ENCODE peak calls at places on chromosomes 16 and 17, in nine cellular contexts. W is heart right ventricle, Q is breast epithelium, R is small intestine, E is OCI-LY7, N is cardiac muscle cell, O is pancreas, B is PC-3, K is Peyer's patch. X is an unnamed sample.

GRCh38 chr16:89562027-89562599 is 1.6 kb downstream of the RPL13 start:
- DNase-seq in O (no peak), W (no peak), Q (no peak), R (peak), K (no peak), E (peak), B (peak), N (no peak), X (no peak)

GRCh38 chr17:80753946-80754345 is 209.3 kb downstream of the RPTOR start:
- DNase-seq in K (no peak), W (no peak), B (no peak), R (no peak), N (no peak), E (no peak), Q (no peak), O (no peak), X (no peak)

GRCh38 chr16:53743149-53743566 is 39.2 kb downstream of the FTO start:
- DNase-seq in K (no peak), B (peak), Q (no peak), W (no peak), R (peak), N (no peak), O (no peak), E (peak), X (no peak)

GRCh38 chr16:24077292-24077691 is 178.8 kb upstream of the CACNG3 start:
- DNase-seq in K (no peak), N (no peak), W (no peak), B (no peak), O (no peak), E (no peak), Q (no peak), R (no peak), X (no peak)

GRCh38 chr17:66415366-66416206 is 113.2 kb downstream of the PRKCA start:
- DNase-seq in E (no peak), W (no peak), B (no peak), Q (no peak), O (peak), K (no peak), R (peak), N (no peak), X (no peak)

GRCh38 chr16:56315955-56316354 is 109.4 kb downstream of the AMFR start:
- DNase-seq in N (no peak), B (no peak), W (no peak), Q (no peak), O (no peak), E (no peak), K (no peak), R (no peak), X (no peak)

GRCh38 chr17:81387235-81388060 is 7.8 kb upstream of the BAHCC1 start:
- DNase-seq in Q (no peak), N (peak), W (peak), K (peak), B (peak), R (peak), E (no peak), O (no peak), X (peak)

GRCh38 chr17:9645858-9646555 is 690 bp downstream of the USP43 start:
- DNase-seq in K (peak), E (no peak), R (peak), O (peak), Q (peak), N (peak), B (peak), W (peak), X (no peak)

GRCh38 chr17:4032738-4033137 is 68.5 kb upstream of the ATP2A3 start:
- DNase-seq in N (no peak), B (no peak), Q (no peak), E (peak), O (no peak), W (no peak), K (no peak), R (no peak), X (no peak)

GRCh38 chr17:1067282-1067956 is 70.5 kb downstream of the TIMM22 start:
- DNase-seq in R (no peak), N (no peak), B (peak), E (no peak), O (no peak), W (peak), Q (no peak), K (no peak), X (no peak)

GRCh38 chr16:59259074-59259963 is 525.2 kb upstream of the GOT2 start:
- DNase-seq in Q (no peak), E (no peak), N (no peak), K (no peak), W (no peak), R (no peak), O (no peak), B (no peak), X (no peak)

GRCh38 chr16:85253127-85253941 is 141.1 kb upstream of the CIBAR2 start:
- DNase-seq in Q (no peak), K (peak), E (peak), B (peak), W (peak), O (peak), N (peak), R (peak), X (no peak)

GRCh38 chr17:48439473-48439872 is 9.5 kb upstream of the SKAP1 start:
- DNase-seq in R (no peak), N (no peak), W (no peak), K (no peak), O (no peak), B (no peak), E (peak), Q (no peak), X (no peak)

GRCh38 chr17:64221679-64222078 is 41.4 kb downstream of the TEX2 start:
- DNase-seq in B (no peak), Q (no peak), R (no peak), K (no peak), N (no peak), E (no peak), O (no peak), W (no peak), X (no peak)

GRCh38 chr17:43517615-43518386 is 28.3 kb downstream of the ETV4 start:
- DNase-seq in O (no peak), E (no peak), W (no peak), B (peak), N (no peak), K (no peak), Q (no peak), R (peak), X (peak)

GRCh38 chr17:64775701-64776570 is 113.8 kb upstream of the SMURF2 start:
- DNase-seq in K (no peak), R (peak), B (no peak), W (no peak), Q (no peak), N (no peak), E (no peak), O (no peak), X (no peak)

GRCh38 chr16:81697886-81698635 is 81.0 kb upstream of the PLCG2 start:
- DNase-seq in W (peak), Q (no peak), B (no peak), O (no peak), R (no peak), E (no peak), N (no peak), K (no peak), X (no peak)

GRCh38 chr17:35154486-35154885 is 6.9 kb downstream of the UNC45B start:
- DNase-seq in K (no peak), W (no peak), B (no peak), N (no peak), E (no peak), Q (no peak), O (no peak), R (no peak), X (no peak)

GRCh38 chr16:10655415-10655977 is 39.2 kb downstream of the TEKT5 start:
- DNase-seq in E (no peak), W (no peak), Q (no peak), K (no peak), B (peak), O (no peak), N (no peak), R (no peak), X (no peak)

GRCh38 chr17:34131386-34131785 is 123.7 kb upstream of the CCL2 start:
- DNase-seq in W (peak), O (no peak), R (no peak), N (peak), K (no peak), Q (no peak), B (no peak), E (no peak), X (no peak)

GRCh38 chr17:50883850-50884291 is 17.7 kb upstream of the TOB1 start:
- DNase-seq in Q (no peak), R (peak), K (no peak), B (no peak), N (no peak), W (no peak), E (peak), O (no peak), X (no peak)

GRCh38 chr16:20901441-20902112 is 1.0 kb downstream of the LYRM1 start:
- DNase-seq in B (peak), R (peak), E (peak), O (peak), N (peak), K (no peak), Q (peak), W (peak), X (no peak)

GRCh38 chr16:57694556-57695377 is at the start of gene DRC7:
- DNase-seq in R (peak), N (peak), Q (no peak), B (peak), W (peak), E (peak), K (no peak), O (peak), X (peak)

GRCh38 chr17:82244413-82245140 is 15.7 kb downstream of the SLC16A3 start:
- DNase-seq in Q (no peak), W (no peak), O (no peak), K (no peak), R (no peak), E (peak), N (no peak), B (peak), X (no peak)

GRCh38 chr17:32279933-32280716 is 14.5 kb downstream of the RHBDL3 start:
- DNase-seq in O (no peak), W (no peak), Q (no peak), K (no peak), N (no peak), R (no peak), E (no peak), B (no peak), X (no peak)

GRCh38 chr16:22721497-22722100 is 92.4 kb upstream of the HS3ST2 start:
- DNase-seq in E (no peak), W (peak), O (no peak), Q (no peak), B (no peak), R (no peak), N (no peak), K (no peak), X (no peak)

DNA sequence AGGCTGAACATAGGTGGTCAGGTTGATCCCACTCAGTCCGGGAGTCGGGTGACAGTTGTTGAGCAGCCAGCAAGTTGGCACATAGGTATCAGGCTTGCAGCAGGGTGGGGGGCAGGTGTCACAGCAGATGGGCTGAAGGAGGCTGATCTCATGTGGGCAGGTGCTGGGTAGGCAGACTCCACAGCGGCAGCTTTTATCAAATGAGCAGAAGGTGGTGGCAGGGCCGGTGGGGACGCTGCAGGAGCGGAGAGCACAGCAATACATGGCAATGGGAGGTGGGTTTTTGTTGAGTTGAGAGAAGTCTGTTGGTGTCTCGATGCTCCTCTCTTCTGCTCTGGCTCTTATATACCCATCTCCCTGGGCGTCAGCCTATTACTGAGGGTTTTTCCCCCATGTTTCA is at the start of gene KRTAP3-1:
- DNase-seq in R (no peak), E (no peak), B (no peak), K (no peak), Q (no peak), N (no peak), O (no peak), W (no peak), X (no peak)
- H3K27ac ChIP-seq in R (no peak), E (no peak), B (peak), K (no peak), Q (no peak), N (no peak), O (no peak), W (no peak), X (no peak)

DNA sequence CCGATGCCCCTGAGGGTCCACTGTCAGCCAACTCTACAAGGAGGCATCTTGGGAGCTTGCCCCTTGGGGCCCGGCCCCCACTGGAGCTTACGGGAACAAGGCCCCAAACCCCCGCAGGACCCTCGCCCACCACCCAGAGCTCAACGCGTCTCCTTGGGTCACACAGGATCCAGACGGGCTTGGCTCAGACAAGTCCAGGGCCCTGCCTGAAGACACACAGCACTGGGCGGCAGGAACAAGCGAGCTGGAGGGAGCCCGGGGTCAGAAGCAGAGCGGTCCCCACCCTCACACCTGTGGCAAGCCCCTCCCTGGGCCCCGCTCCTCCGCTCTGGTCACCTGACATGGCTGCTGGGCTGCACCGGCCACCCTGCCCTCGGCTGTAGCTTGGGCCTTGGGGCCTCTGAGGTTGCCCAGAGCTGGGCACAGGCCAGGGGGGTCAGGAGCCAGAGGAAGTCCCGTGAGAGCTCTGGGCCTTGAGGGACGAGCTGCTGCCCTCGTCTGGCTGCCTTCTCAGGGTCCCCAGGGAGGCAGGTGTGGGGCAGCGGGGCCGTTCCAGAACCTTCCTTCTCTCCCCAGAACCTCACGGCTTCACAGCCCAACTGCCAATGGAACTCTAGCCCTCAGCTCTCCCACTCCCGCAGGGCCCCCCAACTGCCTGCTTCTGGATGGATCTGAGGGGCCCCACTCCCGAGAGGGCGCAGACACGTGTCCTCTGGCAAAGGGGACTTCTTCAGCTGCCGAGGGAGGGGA is at the start of gene CCDC154:
- DNase-seq in Q (no peak), O (no peak), E (no peak), K (no peak), B (no peak), W (no peak), R (no peak), N (no peak), X (no peak)
- H3K27ac ChIP-seq in Q (no peak), O (no peak), E (no peak), K (peak), B (no peak), W (no peak), R (no peak), N (no peak), X (no peak)

GRCh38 chr16:74449470-74449869 is 28.2 kb upstream of the CLEC18B start:
- DNase-seq in B (peak), K (peak), W (peak), E (no peak), O (no peak), R (no peak), N (no peak), Q (no peak), X (no peak)

GRCh38 chr16:74446866-74447265 is 25.6 kb upstream of the CLEC18B start:
- DNase-seq in O (no peak), N (no peak), R (no peak), B (no peak), W (no peak), K (no peak), Q (no peak), E (no peak), X (no peak)

GRCh38 chr16:74448990-74449389 is 27.7 kb upstream of the CLEC18B start:
- DNase-seq in K (peak), Q (no peak), W (peak), R (peak), E (no peak), B (peak), N (no peak), O (no peak), X (no peak)

GRCh38 chr16:74450236-74450635 is 29.0 kb upstream of the CLEC18B start:
- DNase-seq in Q (no peak), N (no peak), R (no peak), O (no peak), W (no peak), E (no peak), K (no peak), B (no peak), X (no peak)

DNA sequence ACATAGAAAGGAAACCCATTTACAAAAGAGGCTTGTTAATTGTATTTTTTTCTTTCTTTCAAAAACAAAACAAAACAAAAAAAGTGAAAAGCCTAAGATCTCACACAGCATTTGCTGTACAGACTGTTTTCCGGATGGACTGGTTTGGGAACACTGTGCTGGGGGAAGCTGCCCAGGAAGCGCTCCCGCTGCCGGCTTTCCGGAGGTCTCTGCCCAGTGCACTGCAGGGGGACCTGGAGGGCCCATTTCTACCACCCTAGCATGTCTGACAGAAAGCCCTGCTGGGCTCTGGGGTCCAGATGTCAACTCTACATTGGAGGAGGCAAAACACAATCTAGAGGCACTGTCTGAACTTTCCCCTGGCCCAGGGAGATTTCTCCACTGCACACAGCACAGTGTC is 26.3 kb upstream of the CLEC18B start:
- DNase-seq in R (no peak), N (no peak), W (no peak), Q (no peak), B (no peak), E (no peak), O (no peak), K (no peak), X (no peak)
- H3K27ac ChIP-seq in R (peak), N (no peak), W (peak), Q (no peak), B (no peak), E (no peak), O (no peak), K (peak), X (no peak)

GRCh38 chr16:69917739-69918138 is 33.4 kb upstream of the CLEC18A start:
- DNase-seq in B (peak), K (no peak), Q (no peak), W (peak), O (peak), R (no peak), E (no peak), N (no peak), X (no peak)
- H3K27ac ChIP-seq in B (peak), K (no peak), Q (peak), W (peak), O (peak), R (no peak), E (no peak), N (peak), X (peak)

DNA sequence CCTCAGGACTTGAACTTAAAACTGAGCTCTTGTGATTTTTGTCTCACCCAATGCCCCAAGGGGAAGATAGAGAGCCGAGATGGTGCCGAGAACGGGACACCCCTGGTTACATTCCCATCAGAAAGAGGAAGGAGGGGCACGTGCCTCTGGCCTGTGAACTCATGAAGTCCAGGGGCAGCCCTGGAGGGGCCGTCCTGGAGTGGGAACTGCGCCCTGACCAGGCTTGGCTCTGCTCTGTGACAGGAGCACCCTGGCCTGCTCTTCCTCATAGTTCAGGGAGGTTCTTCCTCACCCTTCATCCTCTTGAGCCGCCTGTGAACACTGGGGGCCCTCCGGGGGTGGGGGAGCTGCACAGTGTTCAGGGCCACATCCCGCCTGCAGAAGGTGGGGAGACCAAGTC is 130.3 kb upstream of the FOXF1 start:
- DNase-seq in K (no peak), O (no peak), Q (no peak), N (no peak), R (no peak), B (no peak), W (no peak), E (no peak), X (no peak)
- H3K27ac ChIP-seq in K (no peak), O (no peak), Q (no peak), N (no peak), R (peak), B (no peak), W (no peak), E (no peak), X (no peak)

GRCh38 chr16:17748005-17748719 is 277.4 kb upstream of the XYLT1 start:
- DNase-seq in R (no peak), B (no peak), N (no peak), E (no peak), W (no peak), K (no peak), O (no peak), Q (no peak), X (no peak)
- H3K27ac ChIP-seq in R (no peak), B (no peak), N (no peak), E (no peak), W (no peak), K (no peak), O (no peak), Q (no peak), X (no peak)

DNA sequence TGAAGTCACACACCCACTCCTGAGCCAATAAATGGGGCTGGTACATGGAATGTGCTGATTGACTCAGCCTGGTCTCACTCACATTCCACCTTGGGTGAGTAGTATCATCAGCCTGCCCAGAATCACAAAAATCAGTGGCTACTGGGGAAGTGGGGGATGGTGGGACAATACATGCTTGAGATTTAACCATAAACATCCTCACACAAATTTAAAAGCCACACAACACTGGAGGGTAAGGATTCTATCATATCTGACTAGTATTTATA is 26.2 kb upstream of the IRX6 start:
- DNase-seq in O (no peak), N (no peak), R (no peak), B (peak), K (no peak), Q (no peak), E (no peak), W (no peak), X (no peak)
- H3K27ac ChIP-seq in O (no peak), N (no peak), R (no peak), B (no peak), K (no peak), Q (no peak), E (no peak), W (no peak), X (no peak)